ENCODE peak calls at places on chromosome 3, in four cellular contexts. One of them, this sample, is unnamed.

GRCh38 chr3:46848271-46849097 is 14.8 kb downstream of the MYL3 start:
- DNase-seq in occipital lobe: no peak
- DNase-seq in thyroid gland: no peak
- DNase-seq in fibroblast of pulmonary artery: peak
- DNase-seq in this sample: no peak

GRCh38 chr3:154164387-154164786 is 43.2 kb downstream of the ARHGEF26 start:
- DNase-seq in thyroid gland: no peak
- DNase-seq in fibroblast of pulmonary artery: no peak
- DNase-seq in occipital lobe: no peak
- DNase-seq in this sample: no peak

GRCh38 chr3:5254281-5255048 is 67.0 kb downstream of the EDEM1 start:
- DNase-seq in occipital lobe: no peak
- DNase-seq in fibroblast of pulmonary artery: no peak
- DNase-seq in thyroid gland: no peak
- DNase-seq in this sample: no peak

GRCh38 chr3:194936091-194936490 is 250.4 kb downstream of the FAM43A start:
- DNase-seq in thyroid gland: no peak
- DNase-seq in occipital lobe: no peak
- DNase-seq in fibroblast of pulmonary artery: no peak
- DNase-seq in this sample: no peak

GRCh38 chr3:194058189-194058571 is 77.8 kb upstream of the HES1 start:
- DNase-seq in thyroid gland: peak
- DNase-seq in fibroblast of pulmonary artery: peak
- DNase-seq in occipital lobe: no peak
- DNase-seq in this sample: no peak

GRCh38 chr3:194065119-194065392 is 70.9 kb upstream of the HES1 start:
- DNase-seq in fibroblast of pulmonary artery: no peak
- DNase-seq in occipital lobe: no peak
- DNase-seq in thyroid gland: no peak
- DNase-seq in this sample: no peak

GRCh38 chr3:101381809-101382208 is 61.4 kb upstream of the IMPG2 start:
- DNase-seq in occipital lobe: no peak
- DNase-seq in thyroid gland: no peak
- DNase-seq in fibroblast of pulmonary artery: peak
- DNase-seq in this sample: peak

GRCh38 chr3:169562988-169563774 is 100.3 kb downstream of the MECOM start:
- DNase-seq in occipital lobe: no peak
- DNase-seq in fibroblast of pulmonary artery: no peak
- DNase-seq in thyroid gland: no peak
- DNase-seq in this sample: no peak

GRCh38 chr3:14324224-14324944 is 78.0 kb upstream of the SLC6A6 start:
- DNase-seq in occipital lobe: no peak
- DNase-seq in thyroid gland: no peak
- DNase-seq in fibroblast of pulmonary artery: no peak
- DNase-seq in this sample: no peak

GRCh38 chr3:79005084-79005483 is 762.7 kb downstream of the ROBO1 start:
- DNase-seq in thyroid gland: no peak
- DNase-seq in fibroblast of pulmonary artery: no peak
- DNase-seq in occipital lobe: no peak
- DNase-seq in this sample: no peak

GRCh38 chr3:98645039-98645438 is 51.6 kb upstream of the CPOX start:
- DNase-seq in occipital lobe: no peak
- DNase-seq in fibroblast of pulmonary artery: no peak
- DNase-seq in thyroid gland: peak
- DNase-seq in this sample: no peak

GRCh38 chr3:40037582-40037981 is 228.2 kb downstream of the MYRIP start:
- DNase-seq in occipital lobe: no peak
- DNase-seq in fibroblast of pulmonary artery: no peak
- DNase-seq in thyroid gland: no peak
- DNase-seq in this sample: no peak

GRCh38 chr3:194300392-194300758 is 50.8 kb downstream of the CPN2 start:
- DNase-seq in thyroid gland: peak
- DNase-seq in occipital lobe: no peak
- DNase-seq in fibroblast of pulmonary artery: peak
- DNase-seq in this sample: peak

GRCh38 chr3:189914799-189915198 is 205.9 kb downstream of the P3H2 start:
- DNase-seq in occipital lobe: no peak
- DNase-seq in fibroblast of pulmonary artery: peak
- DNase-seq in thyroid gland: no peak
- DNase-seq in this sample: no peak

GRCh38 chr3:45907769-45908705 is 21.7 kb downstream of the CCR9 start:
- DNase-seq in occipital lobe: no peak
- DNase-seq in thyroid gland: no peak
- DNase-seq in fibroblast of pulmonary artery: peak
- DNase-seq in this sample: no peak

GRCh38 chr3:10554236-10554611 is 48.8 kb upstream of the ATP2B2 start:
- DNase-seq in thyroid gland: no peak
- DNase-seq in fibroblast of pulmonary artery: no peak
- DNase-seq in occipital lobe: no peak
- DNase-seq in this sample: no peak

GRCh38 chr3:154776549-154777230 is 303.4 kb upstream of the MME start:
- DNase-seq in occipital lobe: no peak
- DNase-seq in fibroblast of pulmonary artery: no peak
- DNase-seq in thyroid gland: no peak
- DNase-seq in this sample: no peak

GRCh38 chr3:3632439-3632838 is 166.8 kb upstream of the LRRN1 start:
- DNase-seq in occipital lobe: no peak
- DNase-seq in fibroblast of pulmonary artery: no peak
- DNase-seq in thyroid gland: no peak
- DNase-seq in this sample: no peak

GRCh38 chr3:38126121-38126892 is 10.6 kb downstream of the ACAA1 start:
- DNase-seq in occipital lobe: no peak
- DNase-seq in fibroblast of pulmonary artery: no peak
- DNase-seq in thyroid gland: no peak
- DNase-seq in this sample: no peak

GRCh38 chr3:12750223-12750622 is 8.8 kb downstream of the TMEM40 start:
- DNase-seq in occipital lobe: peak
- DNase-seq in thyroid gland: peak
- DNase-seq in fibroblast of pulmonary artery: peak
- DNase-seq in this sample: no peak

GRCh38 chr3:128083980-128084674 is 31.9 kb downstream of the SEC61A1 start:
- DNase-seq in thyroid gland: no peak
- DNase-seq in fibroblast of pulmonary artery: no peak
- DNase-seq in occipital lobe: no peak
- DNase-seq in this sample: no peak

GRCh38 chr3:21729888-21730459 is 21.0 kb downstream of the ZNF385D start:
- DNase-seq in occipital lobe: no peak
- DNase-seq in thyroid gland: no peak
- DNase-seq in fibroblast of pulmonary artery: peak
- DNase-seq in this sample: no peak

GRCh38 chr3:115386347-115386746 is 237.0 kb upstream of the GAP43 start:
- DNase-seq in fibroblast of pulmonary artery: no peak
- DNase-seq in occipital lobe: no peak
- DNase-seq in thyroid gland: no peak
- DNase-seq in this sample: no peak

GRCh38 chr3:44444896-44445691 is 32.4 kb downstream of the ZNF445 start:
- DNase-seq in thyroid gland: no peak
- DNase-seq in fibroblast of pulmonary artery: no peak
- DNase-seq in occipital lobe: no peak
- DNase-seq in this sample: no peak

GRCh38 chr3:183555541-183556081 is at the start of gene KLHL6:
- DNase-seq in fibroblast of pulmonary artery: peak
- DNase-seq in occipital lobe: no peak
- DNase-seq in thyroid gland: no peak
- DNase-seq in this sample: no peak

GRCh38 chr3:187798531-187799520 is 53.6 kb upstream of the BCL6 start:
- DNase-seq in thyroid gland: no peak
- DNase-seq in fibroblast of pulmonary artery: no peak
- DNase-seq in occipital lobe: no peak
- DNase-seq in this sample: no peak

GRCh38 chr3:173253471-173253870 is 112.4 kb upstream of the SPATA16 start:
- DNase-seq in thyroid gland: no peak
- DNase-seq in fibroblast of pulmonary artery: no peak
- DNase-seq in occipital lobe: no peak
- DNase-seq in this sample: no peak

GRCh38 chr3:186361612-186362408 is at the start of gene DGKG:
- DNase-seq in fibroblast of pulmonary artery: no peak
- DNase-seq in occipital lobe: peak
- DNase-seq in thyroid gland: peak
- DNase-seq in this sample: peak

GRCh38 chr3:195882002-195882441 is 26.3 kb downstream of the TNK2 start:
- DNase-seq in occipital lobe: no peak
- DNase-seq in fibroblast of pulmonary artery: no peak
- DNase-seq in thyroid gland: no peak
- DNase-seq in this sample: no peak

GRCh38 chr3:11661827-11662226 is 18.1 kb upstream of the VGLL4 start:
- DNase-seq in thyroid gland: no peak
- DNase-seq in fibroblast of pulmonary artery: peak
- DNase-seq in occipital lobe: no peak
- DNase-seq in this sample: no peak

GRCh38 chr3:72177075-72178050 is 392.4 kb upstream of the PROK2 start:
- DNase-seq in thyroid gland: peak
- DNase-seq in fibroblast of pulmonary artery: peak
- DNase-seq in occipital lobe: no peak
- DNase-seq in this sample: peak

GRCh38 chr3:133208184-133208583 is 170.0 kb downstream of the TMEM108 start:
- DNase-seq in occipital lobe: no peak
- DNase-seq in fibroblast of pulmonary artery: no peak
- DNase-seq in thyroid gland: no peak
- DNase-seq in this sample: no peak

GRCh38 chr3:58355174-58355573 is 22.5 kb downstream of the PXK start:
- DNase-seq in thyroid gland: no peak
- DNase-seq in fibroblast of pulmonary artery: no peak
- DNase-seq in occipital lobe: no peak
- DNase-seq in this sample: no peak

GRCh38 chr3:81965696-81966095 is 204.3 kb upstream of the GBE1 start:
- DNase-seq in occipital lobe: no peak
- DNase-seq in fibroblast of pulmonary artery: no peak
- DNase-seq in thyroid gland: no peak
- DNase-seq in this sample: no peak

GRCh38 chr3:63731866-63732265 is 79.4 kb downstream of the SNTN start:
- DNase-seq in thyroid gland: no peak
- DNase-seq in fibroblast of pulmonary artery: no peak
- DNase-seq in occipital lobe: no peak
- DNase-seq in this sample: no peak

GRCh38 chr3:64600246-64600645 is 87.6 kb downstream of the ADAMTS9 start:
- DNase-seq in occipital lobe: no peak
- DNase-seq in fibroblast of pulmonary artery: no peak
- DNase-seq in thyroid gland: no peak
- DNase-seq in this sample: no peak